ENCODE peak calls at places on chromosomes 4 and X, in seven cellular contexts. V, R, L, C, X, I and B are unnamed samples.

GRCh38 chrX:118847676-118848075 is 24.1 kb downstream of the ZCCHC12 start:
- DNase-seq in V (no peak), R (peak; percentile 62), L (peak; percentile 52), C (peak; percentile 57), X (no peak), I (peak; percentile 58), B (peak; percentile 23)

GRCh38 chrX:78092296-78092695 is 11.8 kb upstream of the PGK1 start:
- DNase-seq in V (no peak), R (peak; percentile 72), L (peak; percentile 62), C (peak; percentile 82), X (no peak), I (peak; percentile 66), B (peak; percentile 19)

GRCh38 chrX:32448945-32449344 is 762.4 kb downstream of the DMD start:
- DNase-seq in V (no peak), R (peak; percentile 1), L (no peak), C (peak; percentile 0), X (no peak), I (no peak), B (no peak)

GRCh38 chr4:45646885-45647598 is 476.8 kb downstream of the GABRG1 start:
- DNase-seq in V (no peak), R (no peak), L (no peak), C (no peak), X (no peak), I (no peak), B (no peak)

GRCh38 chrX:115029869-115030564 is 12.6 kb upstream of the IL13RA2 start:
- DNase-seq in V (no peak), R (peak; percentile 61), L (peak; percentile 39), C (no peak), X (no peak), I (peak; percentile 29), B (no peak)

GRCh38 chr4:96483308-96484030 is 643.6 kb downstream of the PDHA2 start:
- DNase-seq in V (no peak), R (peak; percentile 43), L (no peak), C (no peak), X (no peak), I (peak; percentile 1), B (no peak)

GRCh38 chr4:102759835-102760644 is 728 bp downstream of the MANBA start:
- DNase-seq in V (no peak), R (peak; percentile 58), L (peak; percentile 56), C (peak; percentile 62), X (peak; percentile 24), I (peak; percentile 69), B (peak; percentile 18)

GRCh38 chr4:121239951-121240350 is 75.8 kb upstream of the TNIP3 start:
- DNase-seq in V (no peak), R (no peak), L (no peak), C (no peak), X (no peak), I (no peak), B (no peak)

GRCh38 chr4:153115322-153116100 is 88.7 kb upstream of the TRIM2 start:
- DNase-seq in V (peak; percentile 74), R (peak; percentile 77), L (peak; percentile 82), C (peak; percentile 72), X (peak; percentile 41), I (peak; percentile 80), B (no peak)

GRCh38 chr4:184787766-184788503 is 37.8 kb downstream of the ACSL1 start:
- DNase-seq in V (peak; percentile 97), R (no peak), L (no peak), C (no peak), X (no peak), I (peak; percentile 27), B (no peak)

GRCh38 chr4:42578187-42578586 is 78.7 kb downstream of the ATP8A1 start:
- DNase-seq in V (no peak), R (no peak), L (no peak), C (no peak), X (no peak), I (no peak), B (no peak)

GRCh38 chr4:26930964-26931363 is 70.3 kb downstream of the STIM2 start:
- DNase-seq in V (no peak), R (no peak), L (no peak), C (no peak), X (no peak), I (no peak), B (no peak)

GRCh38 chrX:26442340-26442739 is 226.4 kb downstream of the MAGEB5 start:
- DNase-seq in V (no peak), R (peak; percentile 68), L (peak; percentile 5), C (peak; percentile 40), X (no peak), I (peak; percentile 60), B (no peak)

GRCh38 chrX:100410083-100410590 is at the start of gene PCDH19:
- DNase-seq in V (peak; percentile 4), R (peak; percentile 61), L (peak; percentile 43), C (peak; percentile 52), X (peak; percentile 56), I (peak; percentile 59), B (peak; percentile 8)

GRCh38 chr4:23930750-23931488 is 41.1 kb upstream of the PPARGC1A start:
- DNase-seq in V (peak; percentile 23), R (peak; percentile 41), L (no peak), C (peak; percentile 63), X (peak; percentile 85), I (peak; percentile 35), B (no peak)

GRCh38 chrX:112784692-112785091 is 55.9 kb downstream of the AMOT start:
- DNase-seq in V (no peak), R (no peak), L (no peak), C (no peak), X (no peak), I (no peak), B (no peak)

GRCh38 chr4:58543465-58543864 is 1433.3 kb upstream of the IGFBP7 start:
- DNase-seq in V (no peak), R (no peak), L (no peak), C (no peak), X (no peak), I (no peak), B (no peak)

GRCh38 chr4:171588764-171589163 is 224.4 kb upstream of the GALNTL6 start:
- DNase-seq in V (no peak), R (no peak), L (no peak), C (no peak), X (no peak), I (no peak), B (no peak)

GRCh38 chr4:16289872-16290554 is 63.7 kb upstream of the TAPT1 start:
- DNase-seq in V (no peak), R (peak; percentile 62), L (peak; percentile 52), C (peak; percentile 61), X (no peak), I (peak; percentile 65), B (peak; percentile 39)

GRCh38 chr4:25703731-25704388 is 48.2 kb downstream of the SLC34A2 start:
- DNase-seq in V (peak; percentile 43), R (no peak), L (no peak), C (no peak), X (no peak), I (peak; percentile 48), B (no peak)

GRCh38 chr4:82842593-82842992 is 44.0 kb upstream of the SCD5 start:
- DNase-seq in V (no peak), R (peak; percentile 58), L (no peak), C (peak; percentile 25), X (no peak), I (peak; percentile 39), B (peak; percentile 8)
- TF ChIP-seq CTCF in V (peak; percentile 31), R (peak; percentile 67), L (peak; percentile 41), C (peak; percentile 20), X (no peak), I (peak; percentile 45), B (peak; percentile 59)

GRCh38 chr4:139738846-139739613 is 73.4 kb downstream of the MGST2 start:
- DNase-seq in V (no peak), R (no peak), L (no peak), C (no peak), X (no peak), I (no peak), B (no peak)

GRCh38 chr4:139744232-139744631 is 78.6 kb downstream of the MGST2 start:
- DNase-seq in V (no peak), R (no peak), L (no peak), C (no peak), X (no peak), I (no peak), B (no peak)

GRCh38 chr4:139743027-139743426 is 77.4 kb downstream of the MGST2 start:
- DNase-seq in V (no peak), R (no peak), L (no peak), C (no peak), X (no peak), I (no peak), B (no peak)

GRCh38 chr4:139740121-139740520 is 74.5 kb downstream of the MGST2 start:
- DNase-seq in V (no peak), R (no peak), L (no peak), C (no peak), X (peak; percentile 40), I (no peak), B (no peak)

DNA sequence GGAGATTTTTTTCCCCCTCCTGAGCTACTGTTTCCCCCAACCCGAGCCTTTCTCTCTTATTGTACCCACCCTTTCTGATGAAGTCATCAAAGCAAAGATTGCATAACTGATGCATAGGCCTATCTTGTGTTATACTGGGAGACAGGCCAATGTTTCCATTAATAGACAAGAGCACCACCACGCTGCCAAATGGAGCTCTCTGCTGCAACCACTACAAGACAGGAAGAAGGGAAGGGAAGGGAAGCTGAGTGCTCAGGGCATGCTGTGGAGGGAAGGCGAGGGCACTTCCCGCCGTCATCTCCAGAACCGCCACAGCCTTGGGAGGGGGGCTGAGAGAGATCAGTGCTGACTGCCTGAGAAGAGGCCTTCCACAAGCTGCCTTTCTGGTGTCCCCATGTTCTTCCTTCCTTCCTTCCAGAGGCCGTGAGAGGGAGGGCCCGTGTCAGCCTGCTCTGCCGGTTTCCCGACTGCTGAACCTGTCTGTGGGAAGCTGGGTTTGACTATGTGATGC is 75.0 kb downstream of the MGST2 start:
- DNase-seq in V (no peak), R (peak; percentile 97), L (peak; percentile 89), C (peak; percentile 98), X (peak; percentile 77), I (peak; percentile 94), B (peak; percentile 83)
- TF ChIP-seq CTCF in V (no peak), R (peak; percentile 63), L (peak; percentile 33), C (no peak), X (no peak), I (peak; percentile 29), B (peak; percentile 29)

GRCh38 chr4:41217020-41217333 is 2.6 kb upstream of the APBB2 start:
- DNase-seq in V (no peak), R (no peak), L (no peak), C (no peak), X (no peak), I (no peak), B (no peak)
- TF ChIP-seq CTCF in V (no peak), R (no peak), L (no peak), C (no peak), X (no peak), I (no peak), B (no peak)

DNA sequence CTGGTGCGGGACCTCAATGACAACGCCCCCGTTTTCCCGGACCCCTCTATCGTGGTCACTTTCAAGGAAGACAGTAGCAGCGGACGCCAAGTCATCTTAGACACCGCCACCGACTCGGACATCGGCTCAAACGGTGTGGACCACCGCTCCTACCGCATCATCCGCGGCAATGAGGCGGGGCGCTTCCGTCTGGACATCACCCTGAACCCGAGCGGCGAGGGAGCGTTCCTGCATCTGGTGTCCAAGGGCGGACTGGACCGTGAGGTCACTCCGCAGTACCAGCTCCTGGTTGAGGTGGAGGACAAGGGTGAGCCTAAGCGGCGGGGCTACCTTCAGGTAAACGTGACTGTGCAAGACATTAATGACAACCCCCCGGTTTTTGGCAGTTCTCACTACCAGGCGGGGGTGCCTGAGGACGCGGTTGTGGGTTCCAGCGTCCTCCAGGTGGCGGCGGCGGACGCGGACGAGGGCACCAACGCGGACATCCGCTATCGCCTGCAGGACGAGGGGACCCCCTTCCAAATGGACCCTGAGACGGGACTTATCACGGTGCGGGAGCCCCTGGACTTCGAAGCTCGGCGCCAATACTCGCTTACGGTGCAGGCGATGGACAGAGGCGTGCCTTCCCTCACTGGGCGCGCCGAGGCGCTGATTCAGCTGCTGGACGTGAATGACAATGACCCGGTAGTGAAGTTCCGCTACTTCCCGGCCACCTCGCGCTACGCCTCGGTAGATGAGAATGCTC is 2.2 kb downstream of the FAT4 start:
- DNase-seq in V (no peak), R (peak; percentile 43), L (peak; percentile 46), C (peak; percentile 42), X (peak; percentile 36), I (peak; percentile 61), B (no peak)
- TF ChIP-seq CTCF in V (peak; percentile 28), R (peak; percentile 44), L (peak; percentile 46), C (no peak), X (no peak), I (peak; percentile 39), B (peak; percentile 41)